ENCODE peak calls at places on chromosome 5, in ten cellular contexts. L is foreskin fibroblast, C is fibroblast of the aortic adventitia, B is thyroid gland, Q is hepatocyte, F is brain microvascular endothelial cell, V is endodermal cell, E is neural progenitor cell, D is RWPE2, H is fibroblast of lung. T is an unnamed sample.

GRCh38 chr5:166907314-166907713 is 1384.1 kb upstream of the WWC1 start:
- DNase-seq in L (peak; percentile 68), C (peak; percentile 36), B (no peak), Q (no peak), F (no peak), V (no peak), E (no peak), D (no peak), H (peak; percentile 87), T (no peak)

GRCh38 chr5:139863855-139864558 is 68.4 kb downstream of the PSD2 start:
- DNase-seq in L (peak; percentile 73), C (peak; percentile 64), B (peak; percentile 75), Q (peak; percentile 78), F (peak; percentile 44), V (peak; percentile 92), E (peak; percentile 83), D (no peak), H (peak; percentile 32), T (no peak)

GRCh38 chr5:58286741-58287140 is 173.1 kb downstream of the PLK2 start:
- DNase-seq in L (no peak), C (no peak), B (no peak), Q (no peak), F (no peak), V (no peak), E (no peak), D (no peak), H (no peak), T (no peak)

GRCh38 chr5:127957701-127958190 is 125.8 kb upstream of the SLC12A2 start:
- DNase-seq in L (no peak), C (no peak), B (no peak), Q (no peak), F (no peak), V (no peak), E (no peak), D (no peak), H (no peak), T (no peak)

GRCh38 chr5:7592910-7593309 is 197.0 kb downstream of the ADCY2 start:
- DNase-seq in L (no peak), C (no peak), B (peak; percentile 5), Q (peak; percentile 26), F (no peak), V (peak; percentile 68), E (peak; percentile 39), D (no peak), H (no peak), T (no peak)

GRCh38 chr5:122192883-122193496 is 63.6 kb downstream of the ZNF474 start:
- DNase-seq in L (peak; percentile 81), C (peak; percentile 84), B (peak; percentile 7), Q (peak; percentile 85), F (peak; percentile 82), V (peak; percentile 55), E (peak; percentile 79), D (no peak), H (peak; percentile 58), T (peak; percentile 25)

GRCh38 chr5:38883842-38884241 is 38.0 kb downstream of the OSMR start:
- DNase-seq in L (no peak), C (no peak), B (no peak), Q (no peak), F (no peak), V (no peak), E (no peak), D (no peak), H (no peak), T (no peak)

GRCh38 chr5:124790895-124791732 is 44.7 kb upstream of the ZNF608 start:
- DNase-seq in L (peak; percentile 34), C (no peak), B (no peak), Q (peak; percentile 61), F (no peak), V (no peak), E (no peak), D (no peak), H (peak; percentile 74), T (no peak)

GRCh38 chr5:143030349-143030748 is 260.2 kb downstream of the ARHGAP26 start:
- DNase-seq in L (no peak), C (no peak), B (no peak), Q (no peak), F (no peak), V (no peak), E (no peak), D (no peak), H (no peak), T (no peak)

DNA sequence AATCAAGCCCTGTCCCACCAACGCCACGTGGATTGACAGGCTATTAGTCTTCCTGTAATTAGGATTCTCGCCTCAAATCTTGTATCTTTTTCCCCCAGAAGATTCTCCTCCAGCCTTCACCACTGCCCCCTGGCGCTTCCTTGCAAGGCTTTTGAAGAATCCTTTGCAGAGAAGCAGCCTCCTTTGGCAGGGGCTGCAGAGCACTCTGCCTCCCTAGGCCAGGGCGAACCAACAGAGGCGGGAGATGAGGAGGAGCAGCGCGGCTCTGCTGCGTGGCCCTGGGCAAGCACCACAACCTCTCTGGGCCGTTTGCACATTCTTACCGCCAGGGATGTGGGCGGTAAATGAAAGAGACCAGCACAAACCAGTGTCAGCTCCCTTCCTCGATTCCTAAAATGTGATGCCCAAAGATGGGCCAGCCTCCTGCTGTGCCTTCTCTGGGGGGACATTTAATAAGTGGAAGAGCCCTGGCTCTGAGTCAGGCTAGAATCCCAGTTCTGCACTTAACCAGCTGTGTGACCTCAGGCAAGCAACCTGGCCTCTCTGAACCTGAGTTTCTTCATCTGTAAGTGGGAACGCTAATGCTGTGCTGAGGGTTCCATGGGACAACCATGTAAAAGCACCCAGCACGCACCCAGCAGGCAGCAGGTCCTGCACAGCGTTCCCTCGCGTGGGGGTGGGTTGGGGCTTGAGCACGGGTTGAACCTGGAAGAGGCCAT is 128.6 kb downstream of the KCNIP1 start:
- DNase-seq in L (peak; percentile 24), C (no peak), B (peak; percentile 19), Q (no peak), F (no peak), V (peak; percentile 87), E (peak; percentile 68), D (peak; percentile 59), H (no peak), T (no peak)
- H3K4me3 ChIP-seq in L (no peak overlapping the region), C (no peak overlapping the region), B (peak overlapping the region; percentile 5), Q (no peak overlapping the region), F (no peak overlapping the region), V (no peak overlapping the region), E (peak overlapping the region; percentile 52), D (no peak overlapping the region), H (no peak overlapping the region), T (no peak overlapping the region)

GRCh38 chr5:132254321-132254977 is 3.0 kb upstream of the PDLIM4 start:
- DNase-seq in L (no peak), C (peak; percentile 59), B (peak; percentile 88), Q (no peak), F (no peak), V (peak; percentile 34), E (no peak), D (peak; percentile 40), H (no peak), T (no peak)

GRCh38 chr5:132258102-132259060 is 885 bp downstream of the PDLIM4 start:
- DNase-seq in L (peak; percentile 51), C (peak; percentile 46), B (no peak), Q (peak; percentile 53), F (peak; percentile 53), V (peak; percentile 67), E (no peak), D (peak; percentile 73), H (peak; percentile 68), T (no peak)

GRCh38 chr5:132257131-132258101 is at the start of gene PDLIM4:
- DNase-seq in L (no peak), C (no peak), B (peak; percentile 47), Q (peak; percentile 74), F (peak; percentile 17), V (peak; percentile 92), E (peak; percentile 92), D (peak; percentile 66), H (peak; percentile 56), T (no peak)

GRCh38 chr5:132256783-132257130 is 739 bp upstream of the PDLIM4 start:
- DNase-seq in L (no peak), C (no peak), B (no peak), Q (no peak), F (no peak), V (no peak), E (no peak), D (no peak), H (no peak), T (no peak)

DNA sequence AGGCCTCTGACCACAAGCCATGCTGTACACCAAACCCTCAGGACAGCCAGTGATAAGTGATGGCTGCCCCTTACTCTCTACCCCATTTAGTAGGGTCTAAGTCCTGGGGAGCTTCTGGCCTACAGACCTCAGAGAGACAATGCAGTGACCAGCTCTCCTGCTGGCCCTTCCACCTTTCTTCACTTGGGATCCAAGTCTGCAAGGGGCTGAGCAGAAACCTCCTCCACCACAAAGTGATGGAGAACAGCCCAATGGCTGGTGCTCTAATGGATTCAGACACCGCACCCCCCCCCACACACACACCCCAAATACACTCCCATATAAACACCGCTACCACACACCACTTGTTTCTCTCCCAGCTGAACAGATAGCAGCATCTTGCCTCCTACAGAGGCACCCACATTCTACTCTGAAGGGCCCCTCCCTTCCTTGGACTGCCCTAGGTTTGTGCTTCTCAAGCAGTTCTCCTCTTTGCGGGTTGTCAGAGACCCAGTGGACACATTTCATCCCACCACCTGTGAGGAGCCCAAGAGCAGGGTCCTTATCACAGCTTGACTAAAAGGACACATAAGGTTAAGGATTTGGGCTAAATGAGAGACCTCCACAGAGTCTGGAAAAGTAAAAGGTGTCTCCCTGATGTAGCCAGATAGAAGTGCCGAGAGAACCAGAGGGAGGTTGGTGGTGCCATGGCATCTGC is 1.3 kb upstream of the PDLIM4 start:
- DNase-seq in L (no peak), C (no peak), B (no peak), Q (no peak), F (no peak), V (peak; percentile 21), E (no peak), D (peak; percentile 24), H (no peak), T (no peak)
- TF ChIP-seq CTCF in L (no peak), C (no peak), B (no peak), Q (no peak), F (no peak), V (no peak), E (no peak), D (no peak), H (no peak), T (no peak)

DNA sequence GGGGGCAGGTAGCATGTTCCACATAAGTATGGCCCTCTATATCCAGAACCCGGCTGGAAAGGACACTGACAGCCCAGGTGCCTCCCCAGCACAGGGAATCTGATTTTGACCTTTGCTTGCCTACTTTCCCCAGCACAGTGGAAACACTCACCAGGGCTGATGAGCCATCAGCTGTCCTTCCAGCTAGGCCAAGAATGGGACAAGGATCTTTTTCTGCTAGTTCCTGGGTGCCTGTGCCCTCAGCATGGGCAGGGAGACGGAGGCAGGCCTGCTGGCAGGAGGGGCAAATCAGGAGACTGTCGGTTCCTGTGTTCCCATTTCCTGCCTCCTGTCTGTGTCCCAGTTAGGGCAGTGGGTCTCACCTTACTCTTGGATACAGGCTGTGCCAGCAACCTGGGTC is 1.1 kb downstream of the CYFIP2 start:
- DNase-seq in L (no peak), C (no peak), B (no peak), Q (no peak), F (no peak), V (no peak), E (no peak), D (no peak), H (no peak), T (no peak)
- H3K4me3 ChIP-seq in L (no peak overlapping the region), C (no peak overlapping the region), B (no peak overlapping the region), Q (no peak overlapping the region), F (no peak overlapping the region), V (peak overlapping the region; percentile 77), E (peak overlapping the region; percentile 95), D (no peak overlapping the region), H (no peak overlapping the region), T (peak overlapping the region; percentile 86)

DNA sequence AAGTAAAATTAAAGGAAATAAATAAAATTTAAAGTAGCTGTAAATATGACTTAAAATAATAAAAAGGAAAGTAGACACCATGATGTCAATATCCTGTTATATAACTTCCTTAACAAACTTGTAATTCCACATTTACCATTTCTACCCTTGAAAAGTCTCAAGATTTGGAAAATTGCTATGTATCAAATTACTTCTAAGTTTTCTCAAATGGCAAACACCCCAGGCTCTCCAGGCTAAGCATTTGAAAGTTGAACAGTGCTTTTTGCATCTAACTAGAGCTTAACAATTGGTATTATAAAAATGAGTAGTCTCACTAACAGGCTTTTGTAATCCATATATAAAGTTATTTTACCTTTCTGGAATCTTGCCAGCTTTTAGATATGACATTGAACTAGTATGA is 41.5 kb upstream of the MACIR start:
- DNase-seq in L (no peak), C (peak; percentile 23), B (no peak), Q (no peak), F (no peak), V (no peak), E (no peak), D (no peak), H (no peak), T (no peak)
- TF ChIP-seq CTCF in L (no peak), C (no peak), B (no peak), Q (no peak), F (no peak), V (no peak), E (no peak), D (no peak), H (no peak), T (no peak)

T was measured in GM12864.